ENCODE peak calls at places on chromosomes 11 and 22, in ten cellular contexts. Y, V, Z, M, P, B, Q, E, G and D are unnamed samples.

GRCh38 chr11:9533736-9534473 is 39.6 kb upstream of the WEE1 start:
- DNase-seq in Y (no peak), V (no peak), Z (no peak), M (no peak), P (no peak), B (no peak), Q (no peak), E (no peak), G (no peak), D (no peak)

GRCh38 chr11:17762309-17762974 is 27.9 kb downstream of the KCNC1 start:
- DNase-seq in Y (no peak), V (no peak), Z (no peak), M (no peak), P (no peak), B (no peak), Q (peak), E (no peak), G (no peak), D (no peak)

GRCh38 chr11:114219559-114220349 is 76.4 kb upstream of the NNMT start:
- DNase-seq in Y (no peak), V (peak), Z (no peak), M (no peak), P (no peak), B (peak), Q (no peak), E (no peak), G (no peak), D (no peak)

GRCh38 chr22:45451988-45452387 is 38.5 kb downstream of the RIBC2 start:
- DNase-seq in Y (no peak), V (no peak), Z (no peak), M (no peak), P (no peak), B (no peak), Q (no peak), E (peak), G (no peak), D (no peak)

GRCh38 chr11:75267171-75267970 is 26.8 kb downstream of the TPBGL start:
- DNase-seq in Y (no peak), V (no peak), Z (no peak), M (no peak), P (no peak), B (no peak), Q (no peak), E (peak), G (peak), D (no peak)

GRCh38 chr11:72685560-72686480 is 11.6 kb upstream of the PDE2A start:
- DNase-seq in Y (no peak), V (no peak), Z (no peak), M (no peak), P (no peak), B (peak), Q (no peak), E (peak), G (peak), D (no peak)

GRCh38 chr11:69472766-69473519 is 8.5 kb upstream of the LINC01488 start:
- DNase-seq in Y (no peak), V (no peak), Z (no peak), M (no peak), P (no peak), B (no peak), Q (no peak), E (peak), G (peak), D (no peak)

GRCh38 chr22:40920526-40920925 is 30.7 kb upstream of the RBX1 start:
- DNase-seq in Y (no peak), V (no peak), Z (no peak), M (no peak), P (no peak), B (no peak), Q (no peak), E (no peak), G (no peak), D (no peak)

GRCh38 chr11:57303990-57304579 is 20.7 kb downstream of the TNKS1BP1 start:
- DNase-seq in Y (no peak), V (no peak), Z (no peak), M (no peak), P (no peak), B (peak), Q (peak), E (peak), G (no peak), D (no peak)

GRCh38 chr11:34028407-34028804 is 23.1 kb upstream of the CAPRIN1 start:
- DNase-seq in Y (peak), V (no peak), Z (no peak), M (peak), P (no peak), B (peak), Q (no peak), E (peak), G (no peak), D (no peak)

GRCh38 chr11:96365493-96365892 is 22.5 kb upstream of the MAML2 start:
- DNase-seq in Y (no peak), V (no peak), Z (no peak), M (no peak), P (no peak), B (no peak), Q (no peak), E (no peak), G (no peak), D (no peak)

GRCh38 chr11:75330279-75330678 is 21.2 kb downstream of the ARRB1 start:
- DNase-seq in Y (no peak), V (no peak), Z (no peak), M (no peak), P (no peak), B (no peak), Q (no peak), E (no peak), G (no peak), D (no peak)

GRCh38 chr11:102318469-102318868 is 1.2 kb downstream of the BIRC3 start:
- DNase-seq in Y (no peak), V (no peak), Z (peak), M (no peak), P (no peak), B (no peak), Q (no peak), E (no peak), G (no peak), D (no peak)

GRCh38 chr11:120634706-120635105 is 123.2 kb downstream of the GRIK4 start:
- DNase-seq in Y (no peak), V (no peak), Z (no peak), M (no peak), P (no peak), B (no peak), Q (no peak), E (no peak), G (peak), D (no peak)

GRCh38 chr11:131770801-131771200 is 400.4 kb downstream of the NTM start:
- DNase-seq in Y (no peak), V (no peak), Z (no peak), M (no peak), P (no peak), B (no peak), Q (no peak), E (no peak), G (no peak), D (no peak)

GRCh38 chr11:2385156-2386151 is 8.3 kb downstream of the CD81 start:
- DNase-seq in Y (peak), V (no peak), Z (no peak), M (no peak), P (peak), B (no peak), Q (no peak), E (peak), G (peak), D (no peak)

GRCh38 chr22:33380789-33381530 is 322.8 kb upstream of the SYN3 start:
- DNase-seq in Y (no peak), V (peak), Z (no peak), M (no peak), P (no peak), B (peak), Q (peak), E (no peak), G (no peak), D (no peak)

GRCh38 chr11:80024119-80024518 is 583.3 kb upstream of the TENM4 start:
- DNase-seq in Y (no peak), V (no peak), Z (no peak), M (no peak), P (no peak), B (no peak), Q (peak), E (no peak), G (no peak), D (no peak)

GRCh38 chr11:95134491-95134890 is 44.8 kb downstream of the ENDOD1 start:
- DNase-seq in Y (no peak), V (no peak), Z (peak), M (no peak), P (no peak), B (peak), Q (peak), E (no peak), G (no peak), D (no peak)

GRCh38 chr11:40567392-40567791 is 892.1 kb downstream of the LRRC4C start:
- DNase-seq in Y (no peak), V (no peak), Z (no peak), M (no peak), P (no peak), B (no peak), Q (no peak), E (no peak), G (no peak), D (no peak)

GRCh38 chr11:9568854-9569587 is 4.4 kb upstream of the WEE1 start:
- DNase-seq in Y (peak), V (peak), Z (peak), M (no peak), P (no peak), B (peak), Q (peak), E (peak), G (peak), D (no peak)

GRCh38 chr11:76600124-76600655 is 70.4 kb downstream of the LRRC32 start:
- DNase-seq in Y (no peak), V (no peak), Z (no peak), M (no peak), P (no peak), B (no peak), Q (no peak), E (no peak), G (no peak), D (no peak)

GRCh38 chr11:2837096-2837601 is 48.4 kb downstream of the CDKN1C start:
- DNase-seq in Y (peak), V (no peak), Z (peak), M (peak), P (no peak), B (peak), Q (peak), E (peak), G (peak), D (no peak)

GRCh38 chr11:59097113-59097708 is 9.8 kb upstream of the FAM111B start:
- DNase-seq in Y (peak), V (no peak), Z (peak), M (no peak), P (no peak), B (peak), Q (peak), E (peak), G (no peak), D (no peak)

GRCh38 chr11:97751405-97751804 is 1269.3 kb upstream of the CNTN5 start:
- DNase-seq in Y (peak), V (no peak), Z (no peak), M (no peak), P (no peak), B (no peak), Q (no peak), E (no peak), G (peak), D (no peak)

GRCh38 chr11:126646701-126647209 is 291.3 kb downstream of the ST3GAL4 start:
- DNase-seq in Y (no peak), V (no peak), Z (no peak), M (no peak), P (no peak), B (peak), Q (peak), E (no peak), G (no peak), D (no peak)

GRCh38 chr11:46294365-46295309 is 17.2 kb downstream of the CREB3L1 start:
- DNase-seq in Y (no peak), V (no peak), Z (peak), M (no peak), P (no peak), B (peak), Q (no peak), E (peak), G (peak), D (no peak)
- TF ChIP-seq CTCF in Y (no peak), V (no peak), Z (no peak), M (no peak), P (no peak), B (no peak), Q (no peak), E (no peak), G (no peak), D (no peak)

DNA sequence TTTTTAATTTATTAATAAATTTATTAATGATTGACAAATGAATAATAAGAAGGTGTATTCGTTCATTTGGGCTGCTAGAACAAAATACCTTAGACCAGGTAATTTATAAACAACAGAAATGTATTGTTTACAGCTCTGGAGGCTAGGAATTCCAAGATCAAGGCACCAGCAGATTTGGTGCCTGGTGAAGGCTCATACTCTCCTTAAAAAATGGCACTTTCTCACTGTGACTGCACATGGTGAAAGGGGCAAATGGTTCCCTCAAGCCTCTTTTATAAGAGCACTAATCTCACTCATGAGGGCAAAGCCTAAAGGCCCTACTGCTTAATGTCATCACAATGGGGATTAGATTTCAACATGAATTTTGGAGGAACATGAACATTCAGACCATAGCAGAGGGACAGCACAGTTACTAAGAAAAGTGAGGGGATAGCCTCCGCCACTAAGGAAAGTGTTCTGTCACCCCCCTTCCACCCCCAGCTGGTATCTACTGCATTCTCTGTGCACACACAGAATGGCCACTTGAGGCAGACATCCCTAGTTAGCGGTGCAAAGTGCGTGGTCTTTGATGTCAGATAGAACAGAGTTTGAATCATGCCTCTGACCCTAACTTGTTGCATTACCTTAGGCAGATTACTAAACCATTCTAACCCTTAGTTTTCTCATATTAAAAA is 47.2 kb upstream of the CEP295 start:
- DNase-seq in Y (no peak), V (no peak), Z (no peak), M (no peak), P (no peak), B (no peak), Q (no peak), E (no peak), G (no peak), D (no peak)
- TF ChIP-seq CTCF in Y (no peak), V (peak), Z (no peak), M (no peak), P (no peak), B (peak), Q (peak), E (no peak), G (no peak), D (no peak)

DNA sequence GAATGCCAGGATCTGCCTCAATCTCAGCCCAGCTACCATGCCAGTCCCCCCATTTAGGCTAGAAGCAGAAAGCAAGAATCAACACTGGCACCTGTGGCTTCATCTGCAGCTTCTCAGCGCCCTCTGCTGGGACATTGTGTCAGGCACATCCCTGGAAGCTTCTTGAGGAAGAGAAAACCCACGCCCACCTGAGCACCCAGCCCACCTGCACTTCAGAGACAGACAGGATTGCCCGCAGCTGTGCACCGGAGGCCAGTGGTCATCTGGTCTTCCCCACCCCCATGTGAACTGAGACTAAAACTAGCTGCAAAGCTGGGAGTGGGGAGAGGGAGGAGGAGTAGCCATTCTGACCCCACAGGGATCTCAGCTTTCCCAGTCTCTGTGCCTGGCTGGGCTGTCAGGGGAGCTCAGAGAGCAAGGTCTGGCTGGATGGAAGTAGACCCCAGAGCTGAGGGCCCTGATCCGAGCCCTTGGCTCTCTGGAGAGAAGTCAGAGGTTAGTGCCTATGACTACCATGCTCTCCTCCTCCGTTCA is 66.8 kb downstream of the FEZ1 start:
- DNase-seq in Y (peak), V (no peak), Z (peak), M (peak), P (no peak), B (peak), Q (peak), E (peak), G (no peak), D (peak)
- TF ChIP-seq CTCF in Y (peak), V (peak), Z (no peak), M (peak), P (no peak), B (peak), Q (peak), E (peak), G (peak), D (peak)

GRCh38 chr11:64000740-64001514 is 14.7 kb downstream of the OTUB1 start:
- DNase-seq in Y (no peak), V (no peak), Z (no peak), M (no peak), P (no peak), B (no peak), Q (no peak), E (no peak), G (peak), D (no peak)
- TF ChIP-seq CTCF in Y (no peak), V (no peak), Z (peak), M (no peak), P (no peak), B (no peak), Q (no peak), E (no peak), G (no peak), D (no peak)

DNA sequence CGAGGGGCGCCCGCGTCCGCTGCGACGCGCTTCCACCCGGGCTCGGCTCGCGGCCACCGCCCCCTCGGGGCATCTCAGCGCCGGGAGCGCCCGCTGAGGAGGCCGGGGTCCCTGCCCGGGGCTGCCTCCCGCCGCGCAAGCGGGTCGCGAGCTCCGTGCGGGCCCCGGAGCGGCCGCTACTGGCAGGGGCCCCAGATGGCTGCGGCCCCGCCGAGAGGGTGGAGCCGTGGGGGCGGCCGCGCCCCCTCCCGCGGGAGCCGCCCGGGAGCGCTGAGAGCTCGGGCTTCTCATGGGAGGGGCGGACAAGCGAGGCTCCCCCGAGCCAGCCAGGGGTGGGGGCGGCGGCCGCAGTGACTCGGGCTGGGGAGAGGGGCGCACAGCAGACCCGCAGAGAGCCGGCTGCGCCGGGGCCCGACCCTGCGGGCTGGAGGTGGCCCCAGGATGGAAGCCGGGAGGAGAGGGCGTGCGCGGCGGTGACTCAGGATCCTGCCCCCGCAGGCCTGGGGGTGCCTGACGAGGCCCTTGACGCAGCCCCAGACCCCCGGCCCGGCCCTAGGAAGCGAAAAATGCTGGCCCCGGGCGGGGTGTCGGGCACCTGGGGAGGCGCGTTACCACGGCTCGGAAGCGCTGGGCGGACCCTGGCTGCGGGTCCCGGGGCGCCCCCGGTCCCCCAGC is 606 bp upstream of the ZFTA start:
- DNase-seq in Y (peak), V (no peak), Z (peak), M (no peak), P (peak), B (peak), Q (peak), E (peak), G (peak), D (no peak)
- TF ChIP-seq CTCF in Y (no peak), V (no peak), Z (no peak), M (no peak), P (no peak), B (no peak), Q (no peak), E (no peak), G (no peak), D (no peak)

DNA sequence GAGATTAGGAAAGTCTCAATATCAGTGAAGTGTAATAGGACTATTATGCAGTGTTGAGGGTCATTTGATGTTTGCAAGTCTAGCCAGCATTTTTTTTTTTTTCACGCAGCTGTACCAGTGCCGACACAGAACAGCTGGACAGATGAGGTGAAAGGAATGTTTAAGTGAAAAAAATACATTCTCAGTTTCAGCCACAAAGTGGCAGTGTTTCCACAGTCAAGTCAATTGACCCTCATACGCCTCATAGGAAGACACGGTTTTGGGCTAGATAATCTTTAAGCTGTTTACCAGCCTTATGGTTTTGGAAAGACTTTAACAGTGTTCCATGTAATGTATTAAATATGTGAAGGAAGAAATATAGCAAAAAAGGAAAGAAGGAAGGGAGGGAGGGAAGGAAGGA is 349.9 kb upstream of the ANO3 start:
- DNase-seq in Y (no peak), V (peak), Z (no peak), M (no peak), P (no peak), B (peak), Q (peak), E (no peak), G (no peak), D (no peak)
- TF ChIP-seq CTCF in Y (peak), V (peak), Z (peak), M (peak), P (no peak), B (peak), Q (peak), E (peak), G (peak), D (peak)